ENCODE peak calls at places on chromosome 19, in ten cellular contexts. Q, V, F, G, R, T, C, W, I and S are unnamed samples.

GRCh38 chr19:47106819-47107200 is 6.8 kb downstream of the ZC3H4 start:
- DNase-seq in Q (no peak), V (no peak), F (no peak), G (no peak), R (no peak), T (no peak), C (peak; percentile 86), W (no peak), I (peak; percentile 45), S (no peak)

GRCh38 chr19:47096721-47097120 is 16.9 kb downstream of the ZC3H4 start:
- DNase-seq in Q (peak; percentile 51), V (no peak), F (no peak), G (no peak), R (peak; percentile 66), T (no peak), C (no peak), W (no peak), I (no peak), S (no peak)

GRCh38 chr19:54431255-54431838 is 16.1 kb downstream of the TTYH1 start:
- DNase-seq in Q (no peak), V (no peak), F (no peak), G (no peak), R (no peak), T (peak; percentile 88), C (no peak), W (no peak), I (peak; percentile 70), S (peak; percentile 16)

GRCh38 chr19:47660435-47660832 is 51.5 kb downstream of the BICRA start:
- DNase-seq in Q (peak; percentile 55), V (no peak), F (no peak), G (no peak), R (no peak), T (peak; percentile 66), C (no peak), W (no peak), I (no peak), S (no peak)

GRCh38 chr19:12885749-12886706 is 973 bp downstream of the KLF1 start:
- DNase-seq in Q (no peak), V (no peak), F (no peak), G (no peak), R (no peak), T (no peak), C (no peak), W (no peak), I (no peak), S (no peak)

GRCh38 chr19:34148672-34149185 is 23.6 kb upstream of the LSM14A start:
- DNase-seq in Q (no peak), V (no peak), F (no peak), G (no peak), R (no peak), T (no peak), C (no peak), W (no peak), I (no peak), S (no peak)

GRCh38 chr19:32800757-32801156 is 68.8 kb downstream of the SLC7A9 start:
- DNase-seq in Q (no peak), V (no peak), F (no peak), G (no peak), R (no peak), T (no peak), C (no peak), W (no peak), I (no peak), S (no peak)

GRCh38 chr19:33365676-33366075 is 7.8 kb upstream of the CEBPG start:
- DNase-seq in Q (peak; percentile 65), V (no peak), F (no peak), G (no peak), R (no peak), T (no peak), C (no peak), W (no peak), I (no peak), S (no peak)

GRCh38 chr19:12544401-12544876 is 6.8 kb downstream of the ZNF564 start:
- DNase-seq in Q (no peak), V (no peak), F (no peak), G (no peak), R (no peak), T (no peak), C (peak; percentile 32), W (no peak), I (peak; percentile 91), S (peak; percentile 88)

GRCh38 chr19:57305056-57305455 is 15.2 kb upstream of the ZNF543 start:
- DNase-seq in Q (no peak), V (no peak), F (no peak), G (no peak), R (no peak), T (no peak), C (no peak), W (no peak), I (no peak), S (no peak)

GRCh38 chr19:19860756-19861390 is 4.8 kb upstream of the ZNF253 start:
- DNase-seq in Q (no peak), V (peak; percentile 93), F (no peak), G (peak; percentile 49), R (peak; percentile 71), T (no peak), C (no peak), W (peak; percentile 57), I (peak; percentile 48), S (no peak)

GRCh38 chr19:36014029-36014924 is at the start of gene ALKBH6:
- DNase-seq in Q (peak; percentile 99), V (peak; percentile 96), F (peak; percentile 100), G (peak; percentile 100), R (peak; percentile 100), T (peak; percentile 100), C (peak; percentile 100), W (peak; percentile 97), I (peak; percentile 99), S (peak; percentile 99)
- H3K27ac ChIP-seq in Q (peak within 1 kb of the TSS; percentile 19), V (no peak within 1 kb of the TSS), F (peak within 1 kb of the TSS; percentile 75), G (peak within 1 kb of the TSS; percentile 22), R (peak within 1 kb of the TSS; percentile 43), T (peak within 1 kb of the TSS; percentile 76), C (peak within 1 kb of the TSS; percentile 34), W (peak within 1 kb of the TSS; percentile 86), I (no peak within 1 kb of the TSS), S (peak within 1 kb of the TSS; percentile 56)

DNA sequence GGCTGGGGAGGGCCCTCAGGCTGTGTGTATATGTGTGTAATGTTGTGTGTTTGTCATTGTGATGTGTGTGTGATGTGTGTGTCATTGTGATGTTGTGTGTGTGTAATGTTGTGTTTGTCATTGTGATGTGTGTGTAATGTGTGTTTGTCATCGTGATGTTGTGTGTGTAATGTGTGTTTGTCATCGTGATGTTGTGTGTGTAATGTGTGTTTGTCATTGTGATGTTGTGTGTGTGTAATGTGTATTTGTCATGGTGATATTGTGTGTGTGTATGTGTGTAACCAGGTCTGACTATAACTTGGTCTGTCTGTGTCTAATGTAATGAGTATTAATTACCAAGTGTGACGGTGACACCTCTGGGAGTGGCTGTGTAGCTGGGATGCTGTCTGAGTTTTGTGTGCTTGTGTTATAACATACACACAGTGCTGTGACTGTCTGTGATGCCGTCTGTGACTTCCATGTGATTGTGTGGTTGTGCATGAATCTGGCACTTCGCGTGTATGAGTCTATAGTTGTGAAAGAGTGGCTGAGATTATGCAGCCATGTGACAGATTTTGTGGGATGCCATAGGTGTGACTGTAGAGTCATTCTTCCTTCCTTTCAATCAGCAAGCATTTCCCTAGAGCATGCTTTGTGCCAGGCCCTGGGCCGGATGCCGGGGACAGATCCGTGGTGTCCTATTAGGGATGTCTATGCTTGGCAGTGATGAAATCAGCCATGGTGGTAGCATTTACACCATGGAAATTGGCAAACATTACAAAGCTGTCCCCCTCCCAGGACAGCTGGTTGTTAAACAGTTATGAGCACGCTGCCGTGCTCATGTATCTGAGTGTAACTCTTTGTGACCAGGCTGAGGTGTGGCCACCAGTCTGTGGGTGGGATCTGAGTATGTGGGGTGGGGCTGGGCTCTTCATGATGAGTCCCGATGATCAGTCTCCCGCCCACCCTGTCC is 6.4 kb downstream of the TNFSF14 start:
- DNase-seq in Q (no peak), V (no peak), F (no peak), G (no peak), R (no peak), T (no peak), C (peak; percentile 53), W (no peak), I (peak; percentile 19), S (no peak)
- H3K27ac ChIP-seq in Q (no peak overlapping the region), V (no peak overlapping the region), F (peak overlapping the region; percentile 7), G (no peak overlapping the region), R (no peak overlapping the region), T (no peak overlapping the region), C (no peak overlapping the region), W (peak overlapping the region; percentile 62), I (no peak overlapping the region), S (no peak overlapping the region)

GRCh38 chr19:3450796-3451411 is 29.4 kb downstream of the SMIM24 start:
- DNase-seq in Q (no peak), V (no peak), F (peak; percentile 82), G (peak; percentile 93), R (peak; percentile 96), T (no peak), C (peak; percentile 99), W (no peak), I (peak; percentile 100), S (peak; percentile 100)
- H3K27ac ChIP-seq in Q (peak overlapping the region; percentile 12), V (no peak overlapping the region), F (peak overlapping the region; percentile 59), G (peak overlapping the region; percentile 50), R (peak overlapping the region; percentile 94), T (peak overlapping the region; percentile 41), C (peak overlapping the region; percentile 97), W (no peak overlapping the region), I (no peak overlapping the region), S (peak overlapping the region; percentile 89)

GRCh38 chr19:55459551-55459949 is 1.9 kb downstream of the ISOC2 start:
- DNase-seq in Q (no peak), V (no peak), F (no peak), G (no peak), R (no peak), T (peak; percentile 43), C (no peak), W (no peak), I (no peak), S (no peak)

GRCh38 chr19:55461974-55462628 is 659 bp upstream of the ISOC2 start:
- DNase-seq in Q (no peak), V (no peak), F (no peak), G (no peak), R (no peak), T (no peak), C (peak; percentile 69), W (no peak), I (peak; percentile 66), S (no peak)

GRCh38 chr19:55461259-55461973 is at the start of gene ISOC2:
- DNase-seq in Q (peak; percentile 100), V (peak; percentile 100), F (peak; percentile 100), G (peak; percentile 100), R (peak; percentile 100), T (peak; percentile 100), C (peak; percentile 100), W (peak; percentile 100), I (peak; percentile 100), S (peak; percentile 100)

GRCh38 chr19:55459950-55460657 is 1.3 kb downstream of the ISOC2 start:
- DNase-seq in Q (peak; percentile 46), V (no peak), F (no peak), G (no peak), R (peak; percentile 73), T (no peak), C (peak; percentile 50), W (no peak), I (peak; percentile 61), S (no peak)

DNA sequence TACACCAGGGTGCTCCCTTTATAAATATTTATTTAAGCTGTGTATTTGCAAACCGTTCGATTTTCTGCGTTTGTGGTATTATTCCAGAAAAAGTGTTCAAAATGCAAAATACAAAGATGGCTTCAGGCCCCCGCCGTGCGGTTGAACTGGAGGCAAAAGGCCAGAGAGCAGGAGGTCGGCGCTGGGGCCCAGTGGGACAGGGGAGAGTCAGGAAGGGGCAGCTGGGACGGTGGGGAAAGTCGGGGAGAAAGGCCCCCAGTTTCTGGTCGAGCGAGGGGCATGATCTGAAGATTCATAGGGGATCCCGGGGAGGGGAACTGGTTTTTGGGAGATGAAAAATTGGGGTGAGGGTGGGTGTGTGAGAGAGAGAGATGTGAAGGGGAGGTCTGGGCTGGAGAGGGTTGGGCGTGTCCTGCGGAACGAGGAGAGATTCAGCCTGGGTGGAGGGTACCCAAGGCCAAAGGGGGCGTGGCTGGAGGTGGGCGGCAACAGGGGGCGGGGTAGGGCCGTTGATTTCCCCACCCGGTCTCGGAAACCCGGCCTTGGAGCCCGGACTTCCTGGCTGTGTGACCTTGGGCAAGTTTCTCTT is 678 bp downstream of the ISOC2 start:
- DNase-seq in Q (peak; percentile 92), V (no peak), F (peak; percentile 83), G (peak; percentile 90), R (peak; percentile 93), T (peak; percentile 91), C (peak; percentile 89), W (no peak), I (peak; percentile 96), S (peak; percentile 52)
- H3K27ac ChIP-seq in Q (peak overlapping the region; percentile 87), V (no peak overlapping the region), F (peak overlapping the region; percentile 81), G (no peak overlapping the region), R (peak overlapping the region; percentile 78), T (peak overlapping the region; percentile 84), C (peak overlapping the region; percentile 84), W (peak overlapping the region; percentile 82), I (peak overlapping the region; percentile 91), S (peak overlapping the region; percentile 67)